ENCODE peak calls at places on chromosome 5, in nine cellular contexts. D is EH; L is cardiac fibroblast; J is kidney epithelial cell; Q is hepatic stellate cell; X is activated naive CD4-positive, alpha-beta T cell treated with Interleukin-2 at 50 U/mL for 16 hours; S is NCI-H510A treated with DMSO at 0.1 percent for 48 hours; H is uterus; E is DMS53. M is an unnamed sample.

GRCh38 chr5:73981696-73982095 is 355.7 kb downstream of the ARHGEF28 start:
- DNase-seq in D (no peak), L (no peak), J (no peak), Q (no peak), X (no peak), S (no peak), H (no peak), E (no peak), M (no peak)

GRCh38 chr5:103469288-103470065 is 93.1 kb downstream of the NUDT12 start:
- DNase-seq in D (peak; percentile 78), L (peak; percentile 81), J (no peak), Q (no peak), X (no peak), S (no peak), H (no peak), E (no peak), M (no peak)

GRCh38 chr5:58462154-58462553 is 2.3 kb upstream of the PLK2 start:
- DNase-seq in D (no peak), L (peak; percentile 60), J (no peak), Q (no peak), X (no peak), S (peak; percentile 4), H (no peak), E (peak; percentile 68), M (no peak)

GRCh38 chr5:25909163-25909562 is 1129.2 kb downstream of the CDH9 start:
- DNase-seq in D (no peak), L (no peak), J (no peak), Q (no peak), X (no peak), S (no peak), H (no peak), E (no peak), M (no peak)

GRCh38 chr5:76688836-76689235 is 27.1 kb upstream of the F2R start:
- DNase-seq in D (peak; percentile 87), L (peak; percentile 59), J (peak; percentile 50), Q (no peak), X (no peak), S (no peak), H (no peak), E (no peak), M (no peak)

GRCh38 chr5:172878585-172879433 is 44.8 kb downstream of the ERGIC1 start:
- DNase-seq in D (peak; percentile 87), L (peak; percentile 57), J (no peak), Q (peak; percentile 65), X (peak; percentile 28), S (no peak), H (peak; percentile 38), E (no peak), M (no peak)

GRCh38 chr5:118596255-118596654 is 392.1 kb downstream of the DTWD2 start:
- DNase-seq in D (no peak), L (no peak), J (no peak), Q (no peak), X (no peak), S (no peak), H (no peak), E (no peak), M (no peak)

GRCh38 chr5:43702815-43703214 is 99.8 kb downstream of the NNT start:
- DNase-seq in D (peak; percentile 25), L (peak; percentile 16), J (no peak), Q (no peak), X (no peak), S (no peak), H (no peak), E (no peak), M (no peak)

GRCh38 chr5:37757980-37758582 is 81.8 kb downstream of the GDNF start:
- DNase-seq in D (no peak), L (peak; percentile 42), J (no peak), Q (no peak), X (no peak), S (no peak), H (no peak), E (peak; percentile 19), M (no peak)

GRCh38 chr5:78627766-78628165 is 20.8 kb downstream of the LHFPL2 start:
- DNase-seq in D (peak; percentile 89), L (peak; percentile 61), J (no peak), Q (peak; percentile 49), X (no peak), S (no peak), H (no peak), E (no peak), M (no peak)

GRCh38 chr5:169050146-169050571 is 250.8 kb downstream of the SLIT3 start:
- DNase-seq in D (peak; percentile 31), L (no peak), J (no peak), Q (no peak), X (no peak), S (no peak), H (no peak), E (no peak), M (no peak)

GRCh38 chr5:78569441-78569840 is 79.1 kb downstream of the LHFPL2 start:
- DNase-seq in D (peak; percentile 57), L (peak; percentile 72), J (peak; percentile 54), Q (no peak), X (no peak), S (peak; percentile 70), H (peak; percentile 70), E (peak; percentile 50), M (no peak)

GRCh38 chr5:60510049-60510448 is 189.9 kb downstream of the DEPDC1B start:
- DNase-seq in D (no peak), L (no peak), J (no peak), Q (no peak), X (no peak), S (no peak), H (no peak), E (no peak), M (no peak)

GRCh38 chr5:148780711-148781110 is 45.7 kb upstream of the ADRB2 start:
- DNase-seq in D (no peak), L (no peak), J (no peak), Q (no peak), X (no peak), S (no peak), H (no peak), E (no peak), M (no peak)